ENCODE peak calls at places on chromosomes 11 and 22, in six cellular contexts. One of them, this sample, is unnamed.

GRCh38 chr11:26377619-26378018 is 45.7 kb downstream of the ANO3 start:
- DNase-seq in left ventricle myocardium inferior: no peak
- DNase-seq in lower lobe of right lung: no peak
- DNase-seq in PC-3: no peak
- DNase-seq in H1: no peak
- DNase-seq in ovary: no peak
- DNase-seq in this sample: no peak

GRCh38 chr22:47309476-47309875 is 547.0 kb downstream of the TBC1D22A start:
- DNase-seq in left ventricle myocardium inferior: no peak
- DNase-seq in lower lobe of right lung: no peak
- DNase-seq in PC-3: peak; percentile 23
- DNase-seq in H1: no peak
- DNase-seq in ovary: no peak
- DNase-seq in this sample: no peak

GRCh38 chr22:32861330-32861729 is 59.8 kb downstream of the TIMP3 start:
- DNase-seq in left ventricle myocardium inferior: no peak
- DNase-seq in lower lobe of right lung: no peak
- DNase-seq in PC-3: no peak
- DNase-seq in H1: no peak
- DNase-seq in ovary: no peak
- DNase-seq in this sample: no peak

GRCh38 chr11:111935331-111936044 is 1.7 kb upstream of the DIXDC1 start:
- DNase-seq in left ventricle myocardium inferior: no peak
- DNase-seq in lower lobe of right lung: no peak
- DNase-seq in PC-3: no peak
- DNase-seq in H1: no peak
- DNase-seq in ovary: no peak
- DNase-seq in this sample: no peak

GRCh38 chr22:29524440-29525191 is 28.9 kb downstream of the THOC5 start:
- DNase-seq in left ventricle myocardium inferior: peak; percentile 26
- DNase-seq in lower lobe of right lung: no peak
- DNase-seq in PC-3: peak; percentile 26
- DNase-seq in H1: peak; percentile 56
- DNase-seq in ovary: peak; percentile 36
- DNase-seq in this sample: peak; percentile 61

GRCh38 chr11:117817213-117818035 is 7.1 kb downstream of the FXYD2 start:
- DNase-seq in left ventricle myocardium inferior: peak; percentile 82
- DNase-seq in lower lobe of right lung: peak; percentile 83
- DNase-seq in PC-3: peak; percentile 89
- DNase-seq in H1: peak; percentile 97
- DNase-seq in ovary: peak; percentile 86
- DNase-seq in this sample: peak; percentile 86

GRCh38 chr22:18056161-18056666 is 21.6 kb upstream of the PEX26 start:
- DNase-seq in left ventricle myocardium inferior: no peak
- DNase-seq in lower lobe of right lung: no peak
- DNase-seq in PC-3: peak; percentile 51
- DNase-seq in H1: no peak
- DNase-seq in ovary: no peak
- DNase-seq in this sample: peak; percentile 58

GRCh38 chr22:23896166-23896522 is 2.0 kb downstream of the MIF start:
- DNase-seq in left ventricle myocardium inferior: no peak
- DNase-seq in lower lobe of right lung: no peak
- DNase-seq in PC-3: no peak
- DNase-seq in H1: no peak
- DNase-seq in ovary: no peak
- DNase-seq in this sample: no peak

GRCh38 chr11:61752117-61752924 is at the start of gene MYRF:
- DNase-seq in left ventricle myocardium inferior: peak; percentile 49
- DNase-seq in lower lobe of right lung: peak; percentile 61
- DNase-seq in PC-3: peak; percentile 54
- DNase-seq in H1: peak; percentile 88
- DNase-seq in ovary: peak; percentile 62
- DNase-seq in this sample: peak; percentile 64

GRCh38 chr11:123549901-123550619 is 104.4 kb downstream of the SCN3B start:
- DNase-seq in left ventricle myocardium inferior: no peak
- DNase-seq in lower lobe of right lung: no peak
- DNase-seq in PC-3: peak; percentile 46
- DNase-seq in H1: no peak
- DNase-seq in ovary: no peak
- DNase-seq in this sample: no peak

GRCh38 chr22:33400891-33401290 is 342.7 kb upstream of the SYN3 start:
- DNase-seq in left ventricle myocardium inferior: peak; percentile 19
- DNase-seq in lower lobe of right lung: no peak
- DNase-seq in PC-3: no peak
- DNase-seq in H1: no peak
- DNase-seq in ovary: no peak
- DNase-seq in this sample: no peak

GRCh38 chr11:75346912-75347647 is 4.4 kb downstream of the ARRB1 start:
- DNase-seq in left ventricle myocardium inferior: peak; percentile 51
- DNase-seq in lower lobe of right lung: peak; percentile 76
- DNase-seq in PC-3: no peak
- DNase-seq in H1: no peak
- DNase-seq in ovary: peak; percentile 62
- DNase-seq in this sample: no peak
- H3K4me1 ChIP-seq in left ventricle myocardium inferior: peaks cover 98% of the 10 kb centered on the region
- H3K4me1 ChIP-seq in lower lobe of right lung: peaks cover 80% of the 10 kb centered on the region
- H3K4me1 ChIP-seq in PC-3: peaks cover 22% of the 10 kb centered on the region
- H3K4me1 ChIP-seq in H1: peaks cover 18% of the 10 kb centered on the region
- H3K4me1 ChIP-seq in ovary: peaks cover 38% of the 10 kb centered on the region
- H3K4me1 ChIP-seq in this sample: peaks cover 61% of the 10 kb centered on the region

DNA sequence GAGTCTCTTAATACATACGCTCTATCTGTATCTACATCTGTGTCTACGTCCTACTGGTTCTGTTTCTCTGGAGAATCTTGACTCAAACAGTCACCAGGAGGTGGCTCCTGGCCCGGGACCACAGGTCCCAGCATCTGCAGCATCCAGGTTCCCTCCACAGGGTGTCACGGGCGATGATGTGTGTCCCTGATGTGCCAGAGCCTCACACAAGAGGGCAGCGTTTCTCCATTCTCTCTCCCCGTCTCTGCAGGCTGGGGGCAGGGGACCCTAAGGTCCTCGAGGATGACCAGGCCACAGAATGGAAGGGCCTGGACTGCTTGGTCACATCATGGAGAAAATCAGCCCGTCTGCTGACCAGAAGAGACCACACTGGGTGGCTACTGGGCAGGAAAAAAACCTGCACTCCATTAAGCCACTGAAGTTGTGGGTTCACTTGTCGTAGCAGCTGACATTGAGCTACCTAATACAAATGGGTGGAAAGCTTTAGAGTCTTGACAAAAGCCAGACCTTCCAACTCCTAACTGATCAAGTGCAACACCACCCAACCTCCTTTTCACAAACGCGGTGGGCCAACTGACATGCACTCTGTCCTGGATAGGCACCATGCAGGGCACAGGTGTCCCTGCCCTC is 392.5 kb downstream of the CTTN start:
- DNase-seq in left ventricle myocardium inferior: no peak
- DNase-seq in lower lobe of right lung: peak; percentile 10
- DNase-seq in PC-3: no peak
- DNase-seq in H1: peak; percentile 66
- DNase-seq in ovary: no peak
- DNase-seq in this sample: no peak
- H3K9me3 ChIP-seq in left ventricle myocardium inferior: peaks cover 32% of the 10 kb centered on the region
- H3K9me3 ChIP-seq in lower lobe of right lung: peaks cover 20% of the 10 kb centered on the region
- H3K9me3 ChIP-seq in PC-3: no peaks in the 10 kb centered on the region
- H3K9me3 ChIP-seq in H1: peaks cover 6% of the 10 kb centered on the region
- H3K9me3 ChIP-seq in ovary: no peaks in the 10 kb centered on the region
- H3K9me3 ChIP-seq in this sample: no peaks in the 10 kb centered on the region

DNA sequence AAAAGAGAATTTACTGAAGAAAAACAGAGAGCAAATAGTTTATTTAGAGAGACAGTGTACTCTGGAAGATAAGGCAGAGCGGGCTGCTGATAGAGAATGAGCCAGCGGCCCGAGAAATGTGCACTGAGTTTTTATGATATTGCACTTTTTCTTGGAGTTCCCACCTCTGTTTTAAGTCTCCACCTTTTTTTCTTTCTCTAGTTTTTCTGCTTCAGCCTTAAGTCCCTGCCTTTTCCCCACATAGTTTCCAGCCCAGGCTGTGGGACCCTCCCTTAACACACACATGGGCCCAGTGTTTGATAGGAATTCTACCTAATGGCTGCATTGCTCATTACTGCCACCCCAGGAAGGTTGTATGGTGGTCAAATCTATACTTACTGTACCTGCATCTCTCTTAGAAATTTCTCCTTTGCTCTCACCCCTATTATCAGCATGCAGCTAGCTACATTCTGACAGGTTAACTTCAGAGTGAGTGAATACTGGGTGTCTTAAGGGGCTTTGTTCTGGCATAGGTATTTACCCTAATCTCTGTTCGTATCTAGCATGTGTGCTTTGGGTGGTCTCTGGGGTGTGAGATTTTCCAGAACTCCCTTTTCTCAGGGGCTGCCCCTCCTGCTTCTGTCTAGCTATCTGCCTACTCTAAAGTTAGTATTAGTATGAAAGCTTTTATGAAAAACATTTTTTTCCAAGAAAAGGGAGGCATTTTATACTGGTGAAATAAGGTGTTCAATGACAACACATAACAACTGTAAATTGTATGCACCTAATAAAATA is 127.3 kb upstream of the TOP3B start:
- DNase-seq in left ventricle myocardium inferior: no peak
- DNase-seq in lower lobe of right lung: no peak
- DNase-seq in PC-3: peak; percentile 12
- DNase-seq in H1: no peak
- DNase-seq in ovary: no peak
- DNase-seq in this sample: no peak
- TF ChIP-seq CTCF in left ventricle myocardium inferior: no peak
- TF ChIP-seq CTCF in lower lobe of right lung: no peak
- TF ChIP-seq CTCF in PC-3: peak; percentile 53
- TF ChIP-seq CTCF in H1: peak; percentile 62
- TF ChIP-seq CTCF in ovary: no peak
- TF ChIP-seq CTCF in this sample: peak; percentile 42

GRCh38 chr22:20558534-20558933 is 51.1 kb downstream of the MED15 start:
- DNase-seq in left ventricle myocardium inferior: no peak
- DNase-seq in lower lobe of right lung: no peak
- DNase-seq in PC-3: no peak
- DNase-seq in H1: no peak
- DNase-seq in ovary: no peak
- DNase-seq in this sample: no peak
- H3K4me1 ChIP-seq in left ventricle myocardium inferior: peaks cover 50% of the 10 kb centered on the region
- H3K4me1 ChIP-seq in lower lobe of right lung: peaks cover 46% of the 10 kb centered on the region
- H3K4me1 ChIP-seq in PC-3: no peaks in the 10 kb centered on the region
- H3K4me1 ChIP-seq in H1: no peaks in the 10 kb centered on the region
- H3K4me1 ChIP-seq in ovary: peaks cover 19% of the 10 kb centered on the region
- H3K4me1 ChIP-seq in this sample: peaks cover 4% of the 10 kb centered on the region

DNA sequence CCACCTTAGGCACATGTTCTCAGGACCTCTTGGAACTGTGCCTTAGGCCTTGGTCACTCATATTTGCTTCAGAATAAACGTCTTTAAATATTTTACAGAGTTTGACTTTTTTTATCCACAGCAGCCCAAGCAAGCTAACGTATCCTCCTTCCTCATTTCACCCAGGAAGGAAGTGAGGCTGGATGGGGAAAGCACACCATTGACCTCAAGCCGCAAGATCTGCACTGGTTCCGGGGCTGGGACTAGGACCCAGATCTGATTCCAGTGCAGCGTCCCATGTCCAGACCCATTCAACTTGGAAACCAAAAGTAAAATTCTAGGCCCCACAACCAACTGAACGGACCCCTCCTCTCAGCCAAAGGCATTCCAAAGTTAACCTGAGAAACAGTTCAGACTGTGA is 2.4 kb upstream of the LGALS12 start:
- DNase-seq in left ventricle myocardium inferior: no peak
- DNase-seq in lower lobe of right lung: peak; percentile 68
- DNase-seq in PC-3: no peak
- DNase-seq in H1: no peak
- DNase-seq in ovary: no peak
- DNase-seq in this sample: no peak
- H3K9me3 ChIP-seq in left ventricle myocardium inferior: peaks cover 20% of the 10 kb centered on the region
- H3K9me3 ChIP-seq in lower lobe of right lung: peaks cover 12% of the 10 kb centered on the region
- H3K9me3 ChIP-seq in PC-3: peaks cover 10% of the 10 kb centered on the region
- H3K9me3 ChIP-seq in H1: no peaks in the 10 kb centered on the region
- H3K9me3 ChIP-seq in ovary: no peaks in the 10 kb centered on the region
- H3K9me3 ChIP-seq in this sample: no peaks in the 10 kb centered on the region

GRCh38 chr11:129699711-129700304 is 115.8 kb upstream of the TMEM45B start:
- DNase-seq in left ventricle myocardium inferior: no peak
- DNase-seq in lower lobe of right lung: no peak
- DNase-seq in PC-3: peak; percentile 57
- DNase-seq in H1: no peak
- DNase-seq in ovary: no peak
- DNase-seq in this sample: no peak
- TF ChIP-seq CTCF in left ventricle myocardium inferior: no peak
- TF ChIP-seq CTCF in lower lobe of right lung: no peak
- TF ChIP-seq CTCF in PC-3: peak; percentile 47
- TF ChIP-seq CTCF in H1: peak; percentile 35
- TF ChIP-seq CTCF in ovary: no peak
- TF ChIP-seq CTCF in this sample: no peak